ENCODE peak calls at places on chromosomes 13 and 19, in seven cellular contexts. One of them, this sample, is unnamed.

GRCh38 chr13:44317752-44318550 is 55.7 kb upstream of the SERP2 start:
- DNase-seq in upper lobe of left lung: no peak
- DNase-seq in HCT116: no peak
- DNase-seq in activated B cell treated with CpG ODN at 0.5 μM for 24 hours: no peak
- DNase-seq in mesothelial cell of epicardium: no peak
- DNase-seq in fibroblast of mammary gland: peak
- DNase-seq in CD8-positive, alpha-beta T cell: no peak
- DNase-seq in this sample: no peak

GRCh38 chr13:56110751-56111150 is 1030.0 kb upstream of the PRR20A start:
- DNase-seq in upper lobe of left lung: no peak
- DNase-seq in HCT116: no peak
- DNase-seq in activated B cell treated with CpG ODN at 0.5 μM for 24 hours: no peak
- DNase-seq in mesothelial cell of epicardium: no peak
- DNase-seq in fibroblast of mammary gland: no peak
- DNase-seq in CD8-positive, alpha-beta T cell: no peak
- DNase-seq in this sample: no peak

GRCh38 chr13:33228645-33229445 is 56.7 kb downstream of the STARD13 start:
- DNase-seq in upper lobe of left lung: no peak
- DNase-seq in HCT116: peak
- DNase-seq in activated B cell treated with CpG ODN at 0.5 μM for 24 hours: no peak
- DNase-seq in mesothelial cell of epicardium: no peak
- DNase-seq in fibroblast of mammary gland: peak
- DNase-seq in CD8-positive, alpha-beta T cell: no peak
- DNase-seq in this sample: no peak

GRCh38 chr13:25406377-25406776 is 34.6 kb downstream of the ATP8A2 start:
- DNase-seq in upper lobe of left lung: no peak
- DNase-seq in HCT116: peak
- DNase-seq in activated B cell treated with CpG ODN at 0.5 μM for 24 hours: no peak
- DNase-seq in mesothelial cell of epicardium: no peak
- DNase-seq in fibroblast of mammary gland: no peak
- DNase-seq in CD8-positive, alpha-beta T cell: no peak
- DNase-seq in this sample: no peak

GRCh38 chr19:56837892-56838679 is 2.4 kb downstream of the PEG3 start:
- DNase-seq in upper lobe of left lung: peak
- DNase-seq in HCT116: no peak
- DNase-seq in activated B cell treated with CpG ODN at 0.5 μM for 24 hours: no peak
- DNase-seq in mesothelial cell of epicardium: no peak
- DNase-seq in fibroblast of mammary gland: peak
- DNase-seq in CD8-positive, alpha-beta T cell: no peak
- DNase-seq in this sample: no peak

GRCh38 chr13:34151885-34152284 is 333.9 kb downstream of the RFC3 start:
- DNase-seq in upper lobe of left lung: no peak
- DNase-seq in HCT116: no peak
- DNase-seq in activated B cell treated with CpG ODN at 0.5 μM for 24 hours: no peak
- DNase-seq in mesothelial cell of epicardium: no peak
- DNase-seq in fibroblast of mammary gland: no peak
- DNase-seq in CD8-positive, alpha-beta T cell: no peak
- DNase-seq in this sample: no peak

GRCh38 chr19:41774515-41774980 is 19.2 kb downstream of the CEACAM6 start:
- DNase-seq in upper lobe of left lung: no peak
- DNase-seq in HCT116: peak
- DNase-seq in activated B cell treated with CpG ODN at 0.5 μM for 24 hours: no peak
- DNase-seq in mesothelial cell of epicardium: no peak
- DNase-seq in fibroblast of mammary gland: no peak
- DNase-seq in CD8-positive, alpha-beta T cell: peak
- DNase-seq in this sample: no peak

GRCh38 chr19:10390652-10391286 is 10.4 kb upstream of the TYK2 start:
- DNase-seq in upper lobe of left lung: no peak
- DNase-seq in HCT116: peak
- DNase-seq in activated B cell treated with CpG ODN at 0.5 μM for 24 hours: peak
- DNase-seq in mesothelial cell of epicardium: no peak
- DNase-seq in fibroblast of mammary gland: peak
- DNase-seq in CD8-positive, alpha-beta T cell: peak
- DNase-seq in this sample: peak

GRCh38 chr13:100540621-100541020 is 48.0 kb downstream of the GGACT start:
- DNase-seq in upper lobe of left lung: no peak
- DNase-seq in HCT116: no peak
- DNase-seq in activated B cell treated with CpG ODN at 0.5 μM for 24 hours: no peak
- DNase-seq in mesothelial cell of epicardium: no peak
- DNase-seq in fibroblast of mammary gland: peak
- DNase-seq in CD8-positive, alpha-beta T cell: no peak
- DNase-seq in this sample: no peak

GRCh38 chr13:36154567-36155231 is 23.5 kb upstream of the DCLK1 start:
- DNase-seq in upper lobe of left lung: peak
- DNase-seq in HCT116: no peak
- DNase-seq in activated B cell treated with CpG ODN at 0.5 μM for 24 hours: no peak
- DNase-seq in mesothelial cell of epicardium: no peak
- DNase-seq in fibroblast of mammary gland: no peak
- DNase-seq in CD8-positive, alpha-beta T cell: no peak
- DNase-seq in this sample: no peak

GRCh38 chr13:99980201-99981114 is 1.1 kb upstream of the ZIC2 start:
- DNase-seq in upper lobe of left lung: peak
- DNase-seq in HCT116: peak
- DNase-seq in activated B cell treated with CpG ODN at 0.5 μM for 24 hours: no peak
- DNase-seq in mesothelial cell of epicardium: no peak
- DNase-seq in fibroblast of mammary gland: peak
- DNase-seq in CD8-positive, alpha-beta T cell: no peak
- DNase-seq in this sample: peak

GRCh38 chr19:2332341-2333026 is 4.0 kb downstream of the SPPL2B start:
- DNase-seq in upper lobe of left lung: no peak
- DNase-seq in HCT116: no peak
- DNase-seq in activated B cell treated with CpG ODN at 0.5 μM for 24 hours: peak
- DNase-seq in mesothelial cell of epicardium: no peak
- DNase-seq in fibroblast of mammary gland: no peak
- DNase-seq in CD8-positive, alpha-beta T cell: peak
- DNase-seq in this sample: no peak

GRCh38 chr19:5205388-5205787 is 135.2 kb downstream of the PTPRS start:
- DNase-seq in upper lobe of left lung: no peak
- DNase-seq in HCT116: no peak
- DNase-seq in activated B cell treated with CpG ODN at 0.5 μM for 24 hours: no peak
- DNase-seq in mesothelial cell of epicardium: no peak
- DNase-seq in fibroblast of mammary gland: no peak
- DNase-seq in CD8-positive, alpha-beta T cell: no peak
- DNase-seq in this sample: no peak

GRCh38 chr13:20676213-20676612 is 27.3 kb upstream of the IL17D start:
- DNase-seq in upper lobe of left lung: no peak
- DNase-seq in HCT116: no peak
- DNase-seq in activated B cell treated with CpG ODN at 0.5 μM for 24 hours: no peak
- DNase-seq in mesothelial cell of epicardium: no peak
- DNase-seq in fibroblast of mammary gland: no peak
- DNase-seq in CD8-positive, alpha-beta T cell: no peak
- DNase-seq in this sample: no peak

GRCh38 chr13:76708138-76708537 is 178.1 kb downstream of the KCTD12 start:
- DNase-seq in upper lobe of left lung: no peak
- DNase-seq in HCT116: no peak
- DNase-seq in activated B cell treated with CpG ODN at 0.5 μM for 24 hours: no peak
- DNase-seq in mesothelial cell of epicardium: no peak
- DNase-seq in fibroblast of mammary gland: no peak
- DNase-seq in CD8-positive, alpha-beta T cell: no peak
- DNase-seq in this sample: no peak

GRCh38 chr19:12773571-12773970 is 1.8 kb downstream of the HOOK2 start:
- DNase-seq in upper lobe of left lung: no peak
- DNase-seq in HCT116: no peak
- DNase-seq in activated B cell treated with CpG ODN at 0.5 μM for 24 hours: no peak
- DNase-seq in mesothelial cell of epicardium: no peak
- DNase-seq in fibroblast of mammary gland: peak
- DNase-seq in CD8-positive, alpha-beta T cell: no peak
- DNase-seq in this sample: no peak

GRCh38 chr19:37943480-37943879 is 36.5 kb downstream of the SIPA1L3 start:
- DNase-seq in upper lobe of left lung: no peak
- DNase-seq in HCT116: no peak
- DNase-seq in activated B cell treated with CpG ODN at 0.5 μM for 24 hours: no peak
- DNase-seq in mesothelial cell of epicardium: no peak
- DNase-seq in fibroblast of mammary gland: no peak
- DNase-seq in CD8-positive, alpha-beta T cell: no peak
- DNase-seq in this sample: no peak

GRCh38 chr19:52269338-52270261 is at the start of gene ZNF766:
- DNase-seq in upper lobe of left lung: peak
- DNase-seq in HCT116: peak
- DNase-seq in activated B cell treated with CpG ODN at 0.5 μM for 24 hours: peak
- DNase-seq in mesothelial cell of epicardium: peak
- DNase-seq in fibroblast of mammary gland: peak
- DNase-seq in CD8-positive, alpha-beta T cell: peak
- DNase-seq in this sample: peak

GRCh38 chr13:45416521-45417125 is 1.6 kb downstream of the SLC25A30 start:
- DNase-seq in upper lobe of left lung: no peak
- DNase-seq in HCT116: no peak
- DNase-seq in activated B cell treated with CpG ODN at 0.5 μM for 24 hours: no peak
- DNase-seq in mesothelial cell of epicardium: no peak
- DNase-seq in fibroblast of mammary gland: no peak
- DNase-seq in CD8-positive, alpha-beta T cell: no peak
- DNase-seq in this sample: no peak

GRCh38 chr19:33558846-33559245 is 37.3 kb upstream of the PEPD start:
- DNase-seq in upper lobe of left lung: no peak
- DNase-seq in HCT116: no peak
- DNase-seq in activated B cell treated with CpG ODN at 0.5 μM for 24 hours: no peak
- DNase-seq in mesothelial cell of epicardium: no peak
- DNase-seq in fibroblast of mammary gland: peak
- DNase-seq in CD8-positive, alpha-beta T cell: no peak
- DNase-seq in this sample: no peak

GRCh38 chr19:41597600-41598041 is 21.7 kb downstream of the CEACAM21 start:
- DNase-seq in upper lobe of left lung: no peak
- DNase-seq in HCT116: peak
- DNase-seq in activated B cell treated with CpG ODN at 0.5 μM for 24 hours: peak
- DNase-seq in mesothelial cell of epicardium: no peak
- DNase-seq in fibroblast of mammary gland: peak
- DNase-seq in CD8-positive, alpha-beta T cell: peak
- DNase-seq in this sample: peak

GRCh38 chr13:72808917-72809500 is 27.1 kb downstream of the PIBF1 start:
- DNase-seq in upper lobe of left lung: no peak
- DNase-seq in HCT116: no peak
- DNase-seq in activated B cell treated with CpG ODN at 0.5 μM for 24 hours: no peak
- DNase-seq in mesothelial cell of epicardium: no peak
- DNase-seq in fibroblast of mammary gland: peak
- DNase-seq in CD8-positive, alpha-beta T cell: no peak
- DNase-seq in this sample: no peak

GRCh38 chr13:63048648-63049047 is 1633.0 kb upstream of the PCDH20 start:
- DNase-seq in upper lobe of left lung: no peak
- DNase-seq in HCT116: peak
- DNase-seq in activated B cell treated with CpG ODN at 0.5 μM for 24 hours: no peak
- DNase-seq in mesothelial cell of epicardium: no peak
- DNase-seq in fibroblast of mammary gland: no peak
- DNase-seq in CD8-positive, alpha-beta T cell: no peak
- DNase-seq in this sample: no peak
- TF ChIP-seq CTCF in upper lobe of left lung: no peak
- TF ChIP-seq CTCF in HCT116: peak
- TF ChIP-seq CTCF in activated B cell treated with CpG ODN at 0.5 μM for 24 hours: no peak
- TF ChIP-seq CTCF in mesothelial cell of epicardium: no peak
- TF ChIP-seq CTCF in fibroblast of mammary gland: peak
- TF ChIP-seq CTCF in CD8-positive, alpha-beta T cell: no peak
- TF ChIP-seq CTCF in this sample: peak

GRCh38 chr13:113831061-113831460 is 32.8 kb downstream of the GAS6 start:
- DNase-seq in upper lobe of left lung: peak
- DNase-seq in HCT116: no peak
- DNase-seq in activated B cell treated with CpG ODN at 0.5 μM for 24 hours: no peak
- DNase-seq in mesothelial cell of epicardium: no peak
- DNase-seq in fibroblast of mammary gland: no peak
- DNase-seq in CD8-positive, alpha-beta T cell: no peak
- DNase-seq in this sample: no peak
- TF ChIP-seq CTCF in upper lobe of left lung: no peak
- TF ChIP-seq CTCF in HCT116: no peak
- TF ChIP-seq CTCF in activated B cell treated with CpG ODN at 0.5 μM for 24 hours: no peak
- TF ChIP-seq CTCF in mesothelial cell of epicardium: no peak
- TF ChIP-seq CTCF in fibroblast of mammary gland: no peak
- TF ChIP-seq CTCF in CD8-positive, alpha-beta T cell: no peak
- TF ChIP-seq CTCF in this sample: no peak

GRCh38 chr19:18424890-18425514 is 5.8 kb downstream of the SSBP4 start:
- DNase-seq in upper lobe of left lung: peak
- DNase-seq in HCT116: no peak
- DNase-seq in activated B cell treated with CpG ODN at 0.5 μM for 24 hours: no peak
- DNase-seq in mesothelial cell of epicardium: no peak
- DNase-seq in fibroblast of mammary gland: no peak
- DNase-seq in CD8-positive, alpha-beta T cell: no peak
- DNase-seq in this sample: no peak

GRCh38 chr19:18424122-18424889 is 5.1 kb downstream of the SSBP4 start:
- DNase-seq in upper lobe of left lung: peak
- DNase-seq in HCT116: no peak
- DNase-seq in activated B cell treated with CpG ODN at 0.5 μM for 24 hours: no peak
- DNase-seq in mesothelial cell of epicardium: no peak
- DNase-seq in fibroblast of mammary gland: no peak
- DNase-seq in CD8-positive, alpha-beta T cell: no peak
- DNase-seq in this sample: no peak

GRCh38 chr19:18426416-18426767 is 7.2 kb downstream of the SSBP4 start:
- DNase-seq in upper lobe of left lung: peak
- DNase-seq in HCT116: no peak
- DNase-seq in activated B cell treated with CpG ODN at 0.5 μM for 24 hours: no peak
- DNase-seq in mesothelial cell of epicardium: no peak
- DNase-seq in fibroblast of mammary gland: no peak
- DNase-seq in CD8-positive, alpha-beta T cell: no peak
- DNase-seq in this sample: no peak

GRCh38 chr19:18427080-18427751 is 8.0 kb downstream of the SSBP4 start:
- DNase-seq in upper lobe of left lung: peak
- DNase-seq in HCT116: no peak
- DNase-seq in activated B cell treated with CpG ODN at 0.5 μM for 24 hours: no peak
- DNase-seq in mesothelial cell of epicardium: no peak
- DNase-seq in fibroblast of mammary gland: no peak
- DNase-seq in CD8-positive, alpha-beta T cell: no peak
- DNase-seq in this sample: no peak

DNA sequence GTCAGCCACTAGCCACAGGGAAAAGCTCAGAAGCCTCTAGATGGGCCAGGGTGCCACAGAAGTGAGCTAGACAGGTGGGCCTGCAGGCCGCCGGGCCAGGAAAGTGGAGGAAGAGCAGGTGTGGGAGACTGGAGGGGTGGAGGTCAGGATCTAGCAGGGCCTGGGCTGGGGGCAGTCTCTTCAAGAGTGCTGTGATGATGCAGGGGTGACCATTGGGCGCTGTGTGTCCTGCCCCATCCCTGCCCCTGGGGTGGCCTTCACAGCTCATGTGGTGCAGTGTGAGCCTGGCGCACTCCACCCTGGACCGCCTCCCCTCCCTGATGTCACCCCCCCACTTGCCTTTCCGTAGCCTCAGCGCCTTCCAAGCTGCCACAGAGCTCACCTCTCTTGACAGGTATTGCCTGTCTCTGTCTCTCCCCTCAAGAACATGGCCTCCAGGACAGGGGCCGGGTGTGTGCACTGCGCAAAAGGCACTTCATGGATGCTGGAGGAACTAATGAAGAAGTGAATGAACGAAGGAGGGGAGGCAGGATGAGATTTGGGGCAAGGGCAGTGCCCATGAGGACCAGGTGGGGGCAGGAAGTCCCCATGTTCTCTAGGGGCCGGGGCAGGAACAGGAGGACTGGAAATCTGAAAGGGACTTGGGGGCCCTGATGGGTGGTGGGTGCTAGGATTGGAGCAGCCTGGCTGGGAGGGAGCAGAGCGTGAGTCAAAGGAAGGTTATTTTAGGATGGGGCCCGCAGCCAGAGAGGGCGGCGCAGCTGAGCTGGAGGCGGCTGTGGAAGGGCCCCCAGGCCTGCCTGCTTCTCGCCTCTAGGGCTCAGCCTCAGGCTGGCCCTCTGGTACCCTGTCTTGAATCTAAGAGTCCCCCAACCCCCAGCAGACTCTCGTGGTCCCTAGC is 6.6 kb downstream of the SSBP4 start:
- DNase-seq in upper lobe of left lung: peak
- DNase-seq in HCT116: no peak
- DNase-seq in activated B cell treated with CpG ODN at 0.5 μM for 24 hours: no peak
- DNase-seq in mesothelial cell of epicardium: no peak
- DNase-seq in fibroblast of mammary gland: peak
- DNase-seq in CD8-positive, alpha-beta T cell: no peak
- DNase-seq in this sample: no peak
- TF ChIP-seq CTCF in upper lobe of left lung: no peak
- TF ChIP-seq CTCF in HCT116: no peak
- TF ChIP-seq CTCF in activated B cell treated with CpG ODN at 0.5 μM for 24 hours: no peak
- TF ChIP-seq CTCF in mesothelial cell of epicardium: no peak
- TF ChIP-seq CTCF in fibroblast of mammary gland: peak
- TF ChIP-seq CTCF in CD8-positive, alpha-beta T cell: no peak
- TF ChIP-seq CTCF in this sample: no peak

GRCh38 chr19:48713864-48714755 is 5.4 kb downstream of the MAMSTR start:
- DNase-seq in upper lobe of left lung: peak
- DNase-seq in HCT116: peak
- DNase-seq in activated B cell treated with CpG ODN at 0.5 μM for 24 hours: peak
- DNase-seq in mesothelial cell of epicardium: peak
- DNase-seq in fibroblast of mammary gland: peak
- DNase-seq in CD8-positive, alpha-beta T cell: peak
- DNase-seq in this sample: peak
- TF ChIP-seq CTCF in upper lobe of left lung: no peak
- TF ChIP-seq CTCF in HCT116: no peak
- TF ChIP-seq CTCF in activated B cell treated with CpG ODN at 0.5 μM for 24 hours: no peak
- TF ChIP-seq CTCF in mesothelial cell of epicardium: no peak
- TF ChIP-seq CTCF in fibroblast of mammary gland: no peak
- TF ChIP-seq CTCF in CD8-positive, alpha-beta T cell: no peak
- TF ChIP-seq CTCF in this sample: no peak